ENCODE peak calls at places on chromosomes 1 and 21, in eight cellular contexts. One of them, this sample, is unnamed.
A peak's percentile ranks its signal among the peaks of the same experiment; 100 is the strongest.

GRCh38 chr1:222931018-222931417 is 116.2 kb downstream of the DISP1 start:
- DNase-seq in ovary: no peak
- DNase-seq in sigmoid colon: no peak
- DNase-seq in brain microvascular endothelial cell: no peak
- DNase-seq in adrenal gland: no peak
- DNase-seq in astrocyte: peak; percentile 62
- DNase-seq in left ventricle myocardium inferior: no peak
- DNase-seq in prostate gland: no peak
- DNase-seq in this sample: no peak

GRCh38 chr21:45440736-45441350 is 35.9 kb downstream of the COL18A1 start:
- DNase-seq in ovary: peak; percentile 53
- DNase-seq in sigmoid colon: no peak
- DNase-seq in brain microvascular endothelial cell: no peak
- DNase-seq in adrenal gland: no peak
- DNase-seq in astrocyte: no peak
- DNase-seq in left ventricle myocardium inferior: no peak
- DNase-seq in prostate gland: no peak
- DNase-seq in this sample: no peak

GRCh38 chr1:85200870-85201339 is at the start of gene SYDE2:
- DNase-seq in ovary: peak; percentile 79
- DNase-seq in sigmoid colon: peak; percentile 93
- DNase-seq in brain microvascular endothelial cell: peak; percentile 42
- DNase-seq in adrenal gland: peak; percentile 80
- DNase-seq in astrocyte: peak; percentile 48
- DNase-seq in left ventricle myocardium inferior: peak; percentile 80
- DNase-seq in prostate gland: peak; percentile 71
- DNase-seq in this sample: peak; percentile 68

GRCh38 chr21:15015622-15016471 is 49.0 kb downstream of the NRIP1 start:
- DNase-seq in ovary: no peak
- DNase-seq in sigmoid colon: no peak
- DNase-seq in brain microvascular endothelial cell: peak; percentile 46
- DNase-seq in adrenal gland: no peak
- DNase-seq in astrocyte: peak; percentile 93
- DNase-seq in left ventricle myocardium inferior: no peak
- DNase-seq in prostate gland: no peak
- DNase-seq in this sample: no peak

GRCh38 chr1:64469614-64469976 is 334 bp upstream of the CACHD1 start:
- DNase-seq in ovary: no peak
- DNase-seq in sigmoid colon: peak; percentile 71
- DNase-seq in brain microvascular endothelial cell: no peak
- DNase-seq in adrenal gland: peak; percentile 57
- DNase-seq in astrocyte: no peak
- DNase-seq in left ventricle myocardium inferior: peak; percentile 14
- DNase-seq in prostate gland: peak; percentile 4
- DNase-seq in this sample: no peak

GRCh38 chr1:112778136-112778535 is 63.0 kb upstream of the PPM1J start:
- DNase-seq in ovary: no peak
- DNase-seq in sigmoid colon: no peak
- DNase-seq in brain microvascular endothelial cell: no peak
- DNase-seq in adrenal gland: no peak
- DNase-seq in astrocyte: no peak
- DNase-seq in left ventricle myocardium inferior: no peak
- DNase-seq in prostate gland: no peak
- DNase-seq in this sample: no peak

GRCh38 chr1:228706305-228706704 is 29.0 kb upstream of the RHOU start:
- DNase-seq in ovary: no peak
- DNase-seq in sigmoid colon: no peak
- DNase-seq in brain microvascular endothelial cell: no peak
- DNase-seq in adrenal gland: no peak
- DNase-seq in astrocyte: no peak
- DNase-seq in left ventricle myocardium inferior: no peak
- DNase-seq in prostate gland: no peak
- DNase-seq in this sample: no peak

GRCh38 chr1:181767001-181767708 is 283.8 kb downstream of the CACNA1E start:
- DNase-seq in ovary: no peak
- DNase-seq in sigmoid colon: no peak
- DNase-seq in brain microvascular endothelial cell: no peak
- DNase-seq in adrenal gland: no peak
- DNase-seq in astrocyte: no peak
- DNase-seq in left ventricle myocardium inferior: no peak
- DNase-seq in prostate gland: no peak
- DNase-seq in this sample: no peak

DNA sequence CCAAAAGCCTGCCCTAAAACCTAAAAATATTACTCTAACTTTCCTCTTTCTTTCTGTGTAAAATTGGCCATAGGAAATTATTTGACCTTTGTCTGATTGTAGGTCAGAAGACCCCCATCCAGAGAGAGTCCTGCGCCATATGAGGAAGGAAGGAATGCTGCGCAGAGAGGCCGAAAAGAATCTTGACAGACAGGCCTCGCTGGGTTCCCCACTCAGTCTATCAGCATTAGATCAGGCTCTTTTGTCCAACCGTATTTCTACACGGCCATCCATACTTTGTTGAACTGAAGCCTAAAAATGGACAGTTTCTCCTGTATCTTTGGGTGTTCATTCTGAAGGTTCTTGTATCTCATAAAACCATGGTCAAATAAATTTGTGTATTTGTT is 4.3 kb upstream of the SLC30A2 start:
- DNase-seq in ovary: no peak
- DNase-seq in sigmoid colon: no peak
- DNase-seq in brain microvascular endothelial cell: no peak
- DNase-seq in adrenal gland: no peak
- DNase-seq in astrocyte: no peak
- DNase-seq in left ventricle myocardium inferior: no peak
- DNase-seq in prostate gland: no peak
- DNase-seq in this sample: no peak
- H3K27me3 ChIP-seq in ovary: peaks cover 3% of the 10 kb centered on the region
- H3K27me3 ChIP-seq in sigmoid colon: peaks cover 45% of the 10 kb centered on the region
- H3K27me3 ChIP-seq in brain microvascular endothelial cell: peaks cover 52% of the 10 kb centered on the region
- H3K27me3 ChIP-seq in adrenal gland: peaks cover 29% of the 10 kb centered on the region
- H3K27me3 ChIP-seq in astrocyte: peaks cover 63% of the 10 kb centered on the region
- H3K27me3 ChIP-seq in left ventricle myocardium inferior: peaks cover 72% of the 10 kb centered on the region
- H3K27me3 ChIP-seq in prostate gland: peaks cover 25% of the 10 kb centered on the region
- H3K27me3 ChIP-seq in this sample: peaks cover 46% of the 10 kb centered on the region

DNA sequence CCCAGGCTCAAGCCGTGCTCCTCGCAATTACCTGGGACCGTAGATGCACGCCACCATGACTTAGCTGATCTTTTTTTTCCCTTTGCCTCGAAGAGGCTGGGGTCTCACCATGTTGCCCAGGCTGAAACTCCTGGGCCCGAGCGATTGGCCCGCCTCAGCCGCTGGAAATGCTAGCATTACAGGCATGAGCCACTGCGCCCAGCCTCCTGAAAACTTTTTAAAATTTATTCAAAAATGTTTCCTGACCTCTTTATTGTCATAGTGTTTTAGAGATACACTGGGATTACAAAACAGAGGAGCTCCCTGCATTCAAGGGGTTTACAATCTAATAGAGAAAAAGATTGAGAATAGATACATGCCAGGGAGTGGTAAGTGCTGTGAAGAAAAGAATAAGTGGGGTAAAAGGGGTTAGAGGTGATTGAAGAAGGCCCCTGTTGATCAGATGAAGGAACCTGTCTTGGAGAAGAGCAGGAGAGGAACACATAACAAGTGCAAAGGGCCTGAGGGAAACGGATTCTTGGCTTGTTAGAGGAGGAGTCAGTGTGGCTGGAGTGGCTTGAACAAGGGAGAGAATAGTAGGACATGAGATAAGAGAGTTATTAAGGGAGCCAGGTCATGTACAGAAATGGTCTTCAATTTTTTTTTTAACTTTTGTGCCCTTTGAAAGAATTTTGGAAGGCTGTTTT is 1.7 kb upstream of the TRIM33 start:
- DNase-seq in ovary: no peak
- DNase-seq in sigmoid colon: no peak
- DNase-seq in brain microvascular endothelial cell: no peak
- DNase-seq in adrenal gland: peak; percentile 15
- DNase-seq in astrocyte: no peak
- DNase-seq in left ventricle myocardium inferior: no peak
- DNase-seq in prostate gland: no peak
- DNase-seq in this sample: no peak
- H3K4me3 ChIP-seq in ovary: peak overlapping the region; percentile 81
- H3K4me3 ChIP-seq in sigmoid colon: no peak overlapping the region
- H3K4me3 ChIP-seq in brain microvascular endothelial cell: no peak overlapping the region
- H3K4me3 ChIP-seq in adrenal gland: no peak overlapping the region
- H3K4me3 ChIP-seq in astrocyte: no peak overlapping the region
- H3K4me3 ChIP-seq in left ventricle myocardium inferior: peak overlapping the region; percentile 97
- H3K4me3 ChIP-seq in prostate gland: no peak overlapping the region
- H3K4me3 ChIP-seq in this sample: peak overlapping the region; percentile 0

GRCh38 chr1:8014381-8014988 is 11.6 kb downstream of the ERRFI1 start:
- DNase-seq in ovary: no peak
- DNase-seq in sigmoid colon: no peak
- DNase-seq in brain microvascular endothelial cell: no peak
- DNase-seq in adrenal gland: no peak
- DNase-seq in astrocyte: no peak
- DNase-seq in left ventricle myocardium inferior: no peak
- DNase-seq in prostate gland: no peak
- DNase-seq in this sample: no peak

GRCh38 chr1:8015036-8015808 is 10.9 kb downstream of the ERRFI1 start:
- DNase-seq in ovary: no peak
- DNase-seq in sigmoid colon: no peak
- DNase-seq in brain microvascular endothelial cell: peak; percentile 82
- DNase-seq in adrenal gland: peak; percentile 55
- DNase-seq in astrocyte: peak; percentile 81
- DNase-seq in left ventricle myocardium inferior: no peak
- DNase-seq in prostate gland: peak; percentile 70
- DNase-seq in this sample: no peak

GRCh38 chr1:8016244-8017241 is 9.6 kb downstream of the ERRFI1 start:
- DNase-seq in ovary: no peak
- DNase-seq in sigmoid colon: no peak
- DNase-seq in brain microvascular endothelial cell: no peak
- DNase-seq in adrenal gland: no peak
- DNase-seq in astrocyte: no peak
- DNase-seq in left ventricle myocardium inferior: no peak
- DNase-seq in prostate gland: no peak
- DNase-seq in this sample: no peak

GRCh38 chr1:8017495-8018310 is 8.4 kb downstream of the ERRFI1 start:
- DNase-seq in ovary: no peak
- DNase-seq in sigmoid colon: no peak
- DNase-seq in brain microvascular endothelial cell: no peak
- DNase-seq in adrenal gland: no peak
- DNase-seq in astrocyte: no peak
- DNase-seq in left ventricle myocardium inferior: no peak
- DNase-seq in prostate gland: peak; percentile 59
- DNase-seq in this sample: no peak

GRCh38 chr1:8015809-8016165 is 10.3 kb downstream of the ERRFI1 start:
- DNase-seq in ovary: no peak
- DNase-seq in sigmoid colon: peak; percentile 79
- DNase-seq in brain microvascular endothelial cell: no peak
- DNase-seq in adrenal gland: no peak
- DNase-seq in astrocyte: no peak
- DNase-seq in left ventricle myocardium inferior: no peak
- DNase-seq in prostate gland: peak; percentile 58
- DNase-seq in this sample: no peak
- H3K27me3 ChIP-seq in ovary: no peaks in the 10 kb centered on the region
- H3K27me3 ChIP-seq in sigmoid colon: no peaks in the 10 kb centered on the region
- H3K27me3 ChIP-seq in brain microvascular endothelial cell: no peaks in the 10 kb centered on the region
- H3K27me3 ChIP-seq in adrenal gland: no peaks in the 10 kb centered on the region
- H3K27me3 ChIP-seq in astrocyte: no peaks in the 10 kb centered on the region
- H3K27me3 ChIP-seq in left ventricle myocardium inferior: no peaks in the 10 kb centered on the region
- H3K27me3 ChIP-seq in prostate gland: no peaks in the 10 kb centered on the region
- H3K27me3 ChIP-seq in this sample: no peaks in the 10 kb centered on the region

GRCh38 chr1:179576509-179576908 is 761 bp upstream of the NPHS2 start:
- DNase-seq in ovary: no peak
- DNase-seq in sigmoid colon: no peak
- DNase-seq in brain microvascular endothelial cell: no peak
- DNase-seq in adrenal gland: no peak
- DNase-seq in astrocyte: no peak
- DNase-seq in left ventricle myocardium inferior: no peak
- DNase-seq in prostate gland: no peak
- DNase-seq in this sample: no peak

DNA sequence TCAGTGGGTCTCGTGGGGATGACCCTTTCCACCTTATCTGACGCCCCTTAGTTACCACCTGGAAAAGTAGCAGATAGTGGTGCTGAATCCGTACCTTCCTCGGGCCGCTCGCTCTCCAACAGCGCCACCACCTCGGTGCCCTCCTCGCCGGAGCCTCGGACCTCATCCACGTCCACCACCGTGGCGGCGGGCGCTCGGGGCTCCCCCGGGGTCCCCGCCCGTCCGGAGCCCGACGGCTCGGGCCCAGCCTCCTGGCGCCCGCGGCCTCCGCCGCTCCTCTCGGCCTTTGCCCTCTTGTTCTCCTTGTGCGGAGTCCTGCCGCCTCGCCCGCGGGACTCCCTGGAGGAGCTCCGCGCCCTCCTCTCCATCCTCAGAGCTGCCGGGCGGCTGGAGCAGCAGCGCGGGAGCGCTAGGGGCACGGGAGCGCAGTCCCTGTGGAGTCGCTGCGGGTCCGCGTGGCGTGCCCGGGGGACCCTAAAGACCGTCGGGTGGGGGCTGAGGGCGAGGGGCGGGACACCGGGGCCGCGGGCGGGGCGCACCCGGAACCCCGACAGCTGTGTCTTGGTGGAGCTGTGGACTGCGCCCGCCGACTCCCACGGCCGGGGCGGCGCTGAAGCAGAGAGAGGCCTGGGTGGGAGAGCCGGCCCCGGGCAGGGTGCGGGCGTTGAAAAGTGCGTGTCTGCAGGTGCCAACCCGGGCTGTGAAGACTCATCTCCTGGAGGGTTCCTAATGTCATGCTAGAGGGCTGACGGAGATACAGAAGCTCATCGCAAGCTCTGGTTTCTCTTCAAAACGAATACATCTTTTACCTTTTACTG is at the start of gene NPHS2:
- DNase-seq in ovary: no peak
- DNase-seq in sigmoid colon: no peak
- DNase-seq in brain microvascular endothelial cell: no peak
- DNase-seq in adrenal gland: no peak
- DNase-seq in astrocyte: no peak
- DNase-seq in left ventricle myocardium inferior: no peak
- DNase-seq in prostate gland: no peak
- DNase-seq in this sample: no peak
- H3K4me3 ChIP-seq in ovary: no peak within 1 kb of the TSS
- H3K4me3 ChIP-seq in sigmoid colon: no peak within 1 kb of the TSS
- H3K4me3 ChIP-seq in brain microvascular endothelial cell: no peak within 1 kb of the TSS
- H3K4me3 ChIP-seq in adrenal gland: no peak within 1 kb of the TSS
- H3K4me3 ChIP-seq in astrocyte: no peak within 1 kb of the TSS
- H3K4me3 ChIP-seq in left ventricle myocardium inferior: peak within 1 kb of the TSS; percentile 33
- H3K4me3 ChIP-seq in prostate gland: no peak within 1 kb of the TSS
- H3K4me3 ChIP-seq in this sample: peak within 1 kb of the TSS; percentile 50

GRCh38 chr1:96183928-96184327 is 537.7 kb upstream of the PTBP2 start:
- DNase-seq in ovary: no peak
- DNase-seq in sigmoid colon: no peak
- DNase-seq in brain microvascular endothelial cell: no peak
- DNase-seq in adrenal gland: no peak
- DNase-seq in astrocyte: no peak
- DNase-seq in left ventricle myocardium inferior: no peak
- DNase-seq in prostate gland: no peak
- DNase-seq in this sample: no peak
- H3K27me3 ChIP-seq in ovary: no peaks in the 10 kb centered on the region
- H3K27me3 ChIP-seq in sigmoid colon: no peaks in the 10 kb centered on the region
- H3K27me3 ChIP-seq in brain microvascular endothelial cell: no peaks in the 10 kb centered on the region
- H3K27me3 ChIP-seq in adrenal gland: no peaks in the 10 kb centered on the region
- H3K27me3 ChIP-seq in astrocyte: no peaks in the 10 kb centered on the region
- H3K27me3 ChIP-seq in left ventricle myocardium inferior: no peaks in the 10 kb centered on the region
- H3K27me3 ChIP-seq in prostate gland: no peaks in the 10 kb centered on the region
- H3K27me3 ChIP-seq in this sample: no peaks in the 10 kb centered on the region